ENCODE peak calls at places on chromosomes 1 and 21, in four cellular contexts. W is NCI-H345, N is ovary, D is AG09319. Y is an unnamed sample.

GRCh38 chr1:185670187-185670627 is 64.0 kb upstream of the HMCN1 start:
- DNase-seq in W (peak; percentile 52), N (peak; percentile 27), D (no peak), Y (peak; percentile 18)

GRCh38 chr1:200374569-200375312 is 35.1 kb downstream of the ZNF281 start:
- DNase-seq in W (no peak), N (no peak), D (no peak), Y (no peak)

GRCh38 chr1:51877434-51878306 is 857 bp downstream of the NRDC start:
- DNase-seq in W (no peak), N (no peak), D (no peak), Y (peak; percentile 3)

GRCh38 chr1:4655674-4656532 is 1.5 kb downstream of the AJAP1 start:
- DNase-seq in W (peak; percentile 86), N (peak; percentile 87), D (no peak), Y (peak; percentile 50)

GRCh38 chr21:33289199-33289819 is 23.1 kb downstream of the IL10RB start:
- DNase-seq in W (no peak), N (no peak), D (no peak), Y (no peak)

GRCh38 chr1:61224609-61225008 is 142.2 kb downstream of the NFIA start:
- DNase-seq in W (peak; percentile 3), N (no peak), D (no peak), Y (no peak)

GRCh38 chr1:75542818-75543570 is 67.9 kb downstream of the SLC44A5 start:
- DNase-seq in W (no peak), N (no peak), D (no peak), Y (no peak)

GRCh38 chr1:220692436-220693228 is 2.5 kb downstream of the C1orf115 start:
- DNase-seq in W (no peak), N (no peak), D (no peak), Y (no peak)

GRCh38 chr1:228176461-228177182 is 11.0 kb downstream of the IBA57 start:
- DNase-seq in W (no peak), N (no peak), D (no peak), Y (no peak)

GRCh38 chr1:40299366-40300248 is 17.5 kb downstream of the COL9A2 start:
- DNase-seq in W (peak; percentile 4), N (no peak), D (no peak), Y (no peak)

GRCh38 chr1:203668401-203668800 is 41.8 kb downstream of the ATP2B4 start:
- DNase-seq in W (no peak), N (no peak), D (no peak), Y (no peak)

GRCh38 chr1:14968251-14968812 is 185.2 kb upstream of the TMEM51 start:
- DNase-seq in W (no peak), N (no peak), D (peak; percentile 63), Y (no peak)

GRCh38 chr1:204858381-204858821 is 12.3 kb upstream of the NFASC start:
- DNase-seq in W (peak; percentile 54), N (no peak), D (no peak), Y (no peak)

GRCh38 chr1:68528243-68528642 is 31.4 kb upstream of the DEPDC1 start:
- DNase-seq in W (no peak), N (no peak), D (no peak), Y (no peak)

GRCh38 chr1:3053986-3054385 is 15.0 kb upstream of the PRDM16 start:
- DNase-seq in W (no peak), N (no peak), D (no peak), Y (no peak)

GRCh38 chr1:74467786-74468377 is 44.5 kb downstream of the LRRC53 start:
- DNase-seq in W (peak; percentile 91), N (no peak), D (no peak), Y (peak; percentile 6)

GRCh38 chr1:111621050-111621449 is 1.5 kb downstream of the RAP1A start:
- DNase-seq in W (no peak), N (no peak), D (no peak), Y (no peak)

GRCh38 chr1:30743584-30744059 is 14.0 kb downstream of the LAPTM5 start:
- DNase-seq in W (no peak), N (no peak), D (no peak), Y (peak; percentile 53)

GRCh38 chr1:196558424-196558823 is 49.8 kb downstream of the KCNT2 start:
- DNase-seq in W (no peak), N (no peak), D (peak; percentile 49), Y (no peak)

GRCh38 chr1:215543191-215543606 is 23.9 kb upstream of the KCTD3 start:
- DNase-seq in W (no peak), N (no peak), D (no peak), Y (no peak)

GRCh38 chr21:38729745-38730401 is 75.9 kb upstream of the ETS2 start:
- DNase-seq in W (no peak), N (no peak), D (no peak), Y (no peak)

GRCh38 chr1:118949317-118949716 is 38.8 kb downstream of the TBX15 start:
- DNase-seq in W (no peak), N (no peak), D (no peak), Y (no peak)

GRCh38 chr21:34205811-34206635 is 132.6 kb downstream of the MRPS6 start:
- DNase-seq in W (peak; percentile 11), N (no peak), D (peak; percentile 49), Y (no peak)

GRCh38 chr1:30877205-30877912 is 31.2 kb downstream of the SDC3 start:
- DNase-seq in W (no peak), N (peak; percentile 49), D (peak; percentile 82), Y (no peak)

GRCh38 chr1:39886757-39887231 is 3.5 kb upstream of the TRIT1 start:
- DNase-seq in W (no peak), N (no peak), D (no peak), Y (peak; percentile 43)

GRCh38 chr1:201309420-201309819 is 26.1 kb downstream of the PKP1 start:
- DNase-seq in W (peak; percentile 93), N (no peak), D (no peak), Y (peak; percentile 90)

GRCh38 chr1:84506729-84507453 is 510 bp upstream of the GNG5 start:
- DNase-seq in W (no peak), N (no peak), D (no peak), Y (no peak)

GRCh38 chr1:30649321-30649991 is 73.9 kb downstream of the MATN1 start:
- DNase-seq in W (no peak), N (no peak), D (no peak), Y (no peak)

GRCh38 chr1:109721046-109721445 is 9.0 kb downstream of the GSTM5 start:
- DNase-seq in W (no peak), N (no peak), D (no peak), Y (no peak)

GRCh38 chr1:54291276-54292014 is 91.5 kb downstream of the MRPL37 start:
- DNase-seq in W (no peak), N (no peak), D (no peak), Y (peak; percentile 41)

GRCh38 chr21:45109831-45110492 is 35.6 kb downstream of the ADARB1 start:
- DNase-seq in W (peak; percentile 13), N (no peak), D (peak; percentile 7), Y (no peak)

GRCh38 chr1:39933956-39934941 is 20.7 kb upstream of the MFSD2A start:
- DNase-seq in W (no peak), N (peak; percentile 49), D (peak; percentile 96), Y (no peak)

GRCh38 chr1:240946926-240947325 is 335.0 kb upstream of the GREM2 start:
- DNase-seq in W (no peak), N (no peak), D (peak; percentile 23), Y (peak; percentile 41)

GRCh38 chr1:28249013-28249870 is 10.1 kb upstream of the SESN2 start:
- DNase-seq in W (peak; percentile 45), N (no peak), D (peak; percentile 63), Y (peak; percentile 50)

GRCh38 chr1:94063379-94063778 is 57.6 kb downstream of the ABCA4 start:
- DNase-seq in W (no peak), N (peak; percentile 76), D (no peak), Y (no peak)

GRCh38 chr1:239155466-239155865 is 230.9 kb upstream of the CHRM3 start:
- DNase-seq in W (no peak), N (peak; percentile 21), D (no peak), Y (no peak)

GRCh38 chr1:119112791-119113190 is 27.7 kb downstream of the WARS2 start:
- DNase-seq in W (no peak), N (no peak), D (no peak), Y (no peak)

GRCh38 chr21:45819478-45820170 is 161.9 kb upstream of the COL6A1 start:
- DNase-seq in W (no peak), N (no peak), D (no peak), Y (no peak)